ENCODE peak calls at places on chromosomes 11 and 22, in four cellular contexts. I is K562, K is HCT116, H is A549. L is an unnamed sample.

GRCh38 chr11:114367244-114367957 is 32.9 kb downstream of the C11orf71 start:
- DNase-seq in I (no peak), K (no peak), H (no peak), L (no peak)

GRCh38 chr11:123173040-123173855 is 21.8 kb downstream of the CLMP start:
- DNase-seq in I (no peak), K (no peak), H (no peak), L (peak)

GRCh38 chr11:68076371-68077042 is 37.7 kb downstream of the TCIRG1 start:
- DNase-seq in I (peak), K (no peak), H (no peak), L (peak)

GRCh38 chr11:36055356-36055755 is 111.5 kb downstream of the LDLRAD3 start:
- DNase-seq in I (no peak), K (no peak), H (no peak), L (no peak)

GRCh38 chr11:61830318-61831105 is 2.4 kb downstream of the FADS2 start:
- DNase-seq in I (no peak), K (no peak), H (no peak), L (no peak)

GRCh38 chr22:21937041-21937820 is 15.4 kb downstream of the PPM1F start:
- DNase-seq in I (no peak), K (no peak), H (no peak), L (peak)

GRCh38 chr11:110573411-110573810 is 138.8 kb downstream of the ARHGAP20 start:
- DNase-seq in I (no peak), K (no peak), H (no peak), L (no peak)

GRCh38 chr11:108002476-108002875 is 6.2 kb upstream of the CUL5 start:
- DNase-seq in I (no peak), K (no peak), H (no peak), L (no peak)

GRCh38 chr11:61777234-61778090 is 14.9 kb downstream of the TMEM258 start:
- DNase-seq in I (no peak), K (no peak), H (no peak), L (no peak)

GRCh38 chr11:69644071-69644961 is 3.4 kb downstream of the CCND1 start:
- DNase-seq in I (peak), K (no peak), H (peak), L (no peak)

GRCh38 chr11:105155679-105156078 is 16.1 kb upstream of the CARD18 start:
- DNase-seq in I (no peak), K (no peak), H (no peak), L (no peak)

GRCh38 chr11:43589601-43590250 is 90.8 kb upstream of the HSD17B12 start:
- DNase-seq in I (no peak), K (no peak), H (no peak), L (no peak)

DNA sequence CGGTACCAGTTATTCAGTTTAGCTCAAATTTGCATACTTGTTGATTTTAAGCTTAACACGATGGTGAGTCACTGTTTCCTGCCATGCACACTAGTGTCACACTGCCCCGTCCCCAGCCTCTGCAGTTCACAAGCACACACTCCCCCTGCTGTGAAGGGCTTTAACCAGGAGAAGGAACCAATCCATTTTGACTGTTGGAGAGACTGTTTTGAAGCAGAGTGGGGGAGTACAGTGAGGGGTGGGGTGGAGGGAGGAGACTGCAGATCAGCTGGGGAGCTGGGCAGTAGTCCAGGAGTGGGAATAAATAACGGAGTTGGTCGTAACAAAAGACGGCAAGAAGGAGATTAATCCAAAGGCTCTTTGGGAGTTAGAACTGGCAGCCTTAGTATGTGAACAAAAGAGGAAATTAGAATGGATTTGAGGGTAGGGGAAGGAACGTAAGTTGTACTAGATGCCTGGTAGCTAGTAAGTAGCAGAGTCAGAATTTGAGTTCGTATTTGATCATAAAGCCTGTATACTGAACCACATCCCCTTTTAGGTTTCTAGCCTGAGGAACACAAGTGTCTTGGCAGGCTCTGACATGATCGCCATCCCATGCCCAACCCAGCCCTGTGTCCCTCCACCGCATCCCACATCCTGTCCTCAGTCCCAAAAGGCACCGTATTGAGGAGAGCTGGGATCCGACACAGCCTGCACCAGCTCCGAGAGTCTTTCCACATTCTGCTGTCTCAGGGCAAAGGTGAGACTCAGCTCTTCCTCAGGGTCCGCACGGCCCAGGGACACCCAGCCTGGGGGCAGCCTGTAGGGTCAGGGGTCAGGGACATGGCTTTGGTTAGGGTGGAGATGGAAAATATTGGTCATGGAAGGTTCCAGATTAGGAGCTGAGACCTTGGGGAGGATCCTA is 853 bp downstream of the TPP1 start:
- DNase-seq in I (peak), K (no peak), H (no peak), L (peak)
- TF ChIP-seq POLR2A in I (no peak), K (no peak), H (no peak), L (no peak)

DNA sequence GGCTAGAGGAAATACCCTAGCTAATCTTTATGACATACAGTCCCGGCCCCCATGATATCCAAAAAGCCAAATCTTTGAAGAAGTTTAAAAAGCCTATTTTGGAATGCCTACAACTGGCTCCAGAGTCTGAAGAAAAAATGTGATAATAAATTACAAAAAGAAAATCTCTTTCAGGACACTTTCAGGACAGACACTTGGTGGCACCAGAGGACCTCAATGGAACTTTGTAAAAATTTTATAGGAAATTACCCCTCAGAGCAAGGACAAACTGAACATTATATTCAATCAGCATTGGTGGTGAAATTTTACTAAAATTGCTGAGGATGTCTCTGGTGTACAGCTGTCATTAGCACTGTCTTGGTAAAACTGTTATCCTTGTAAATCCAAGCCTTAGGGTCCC is 81.0 kb downstream of the CCDC73 start:
- DNase-seq in I (no peak), K (peak), H (peak), L (peak)
- TF ChIP-seq CTCF in I (peak), K (peak), H (peak), L (peak)

GRCh38 chr22:19455033-19455432 is 7.5 kb upstream of the C22orf39 start:
- DNase-seq in I (no peak), K (no peak), H (no peak), L (no peak)

GRCh38 chr22:19454156-19454555 is 6.6 kb upstream of the C22orf39 start:
- DNase-seq in I (no peak), K (no peak), H (no peak), L (no peak)

GRCh38 chr22:19457828-19458428 is 10.4 kb upstream of the C22orf39 start:
- DNase-seq in I (no peak), K (no peak), H (no peak), L (no peak)

GRCh38 chr22:19455585-19456370 is 8.3 kb upstream of the C22orf39 start:
- DNase-seq in I (no peak), K (no peak), H (no peak), L (no peak)

GRCh38 chr22:19456541-19456940 is 9.0 kb upstream of the C22orf39 start:
- DNase-seq in I (no peak), K (no peak), H (no peak), L (no peak)
- TF ChIP-seq MAX in I (no peak), K (no peak), H (no peak), L (no peak)

GRCh38 chr11:111838054-111838453 is 33.3 kb downstream of the ALG9 start:
- DNase-seq in I (no peak), K (no peak), H (no peak), L (no peak)

GRCh38 chr11:111840143-111840542 is 31.2 kb downstream of the ALG9 start:
- DNase-seq in I (no peak), K (no peak), H (no peak), L (no peak)

GRCh38 chr11:111845256-111846028 is 25.9 kb downstream of the ALG9 start:
- DNase-seq in I (no peak), K (no peak), H (no peak), L (peak)

GRCh38 chr11:111843659-111844058 is 27.7 kb downstream of the ALG9 start:
- DNase-seq in I (no peak), K (no peak), H (no peak), L (no peak)

GRCh38 chr11:111841370-111842053 is 29.9 kb downstream of the ALG9 start:
- DNase-seq in I (peak), K (peak), H (peak), L (peak)
- TF ChIP-seq POLR2A in I (no peak), K (no peak), H (no peak), L (no peak)

GRCh38 chr22:37735054-37735453 is 38.2 kb downstream of the TRIOBP start:
- DNase-seq in I (peak), K (no peak), H (peak), L (peak)
- TF ChIP-seq CTCF in I (peak), K (peak), H (peak), L (peak)

DNA sequence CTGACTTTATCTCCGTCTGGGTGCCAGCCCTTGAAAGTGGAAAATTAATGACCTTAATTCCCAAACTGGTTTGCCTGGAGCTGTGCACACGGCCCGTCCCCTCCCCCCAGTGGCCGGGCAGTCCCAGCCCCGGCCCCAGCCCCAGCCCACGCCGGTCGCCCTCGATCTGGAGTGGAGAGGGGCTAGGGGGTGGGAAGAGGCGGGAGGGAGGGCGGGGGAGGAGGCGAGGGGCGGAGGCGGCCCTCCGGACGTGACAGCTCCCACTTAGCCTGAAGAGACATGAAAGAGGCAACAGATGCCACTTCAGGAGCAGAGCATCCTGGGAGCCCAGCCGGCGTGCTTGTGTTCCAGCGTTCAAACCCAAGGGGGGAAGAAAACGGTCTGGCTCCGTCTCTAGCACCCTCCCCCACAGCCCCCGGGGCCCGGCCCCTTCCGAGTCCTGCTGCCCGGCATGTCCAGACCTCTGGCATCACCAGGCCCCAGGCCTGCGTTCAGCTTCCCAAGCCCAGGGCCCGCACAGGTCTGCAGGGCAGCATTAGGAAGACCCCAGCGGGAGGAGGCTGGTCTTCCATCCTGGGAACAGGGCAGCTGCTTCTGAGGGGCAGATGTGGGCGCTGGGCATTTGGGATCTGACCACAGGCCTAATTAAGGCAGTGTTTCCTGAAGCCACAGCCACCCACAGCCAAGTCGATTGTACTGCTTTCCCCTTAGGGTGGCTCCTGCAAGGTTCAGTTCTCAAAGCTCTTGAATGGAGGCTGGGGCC is 20.0 kb upstream of the LMO1 start:
- DNase-seq in I (no peak), K (no peak), H (no peak), L (no peak)
- TF ChIP-seq MAX in I (no peak), K (no peak), H (no peak), L (no peak)

DNA sequence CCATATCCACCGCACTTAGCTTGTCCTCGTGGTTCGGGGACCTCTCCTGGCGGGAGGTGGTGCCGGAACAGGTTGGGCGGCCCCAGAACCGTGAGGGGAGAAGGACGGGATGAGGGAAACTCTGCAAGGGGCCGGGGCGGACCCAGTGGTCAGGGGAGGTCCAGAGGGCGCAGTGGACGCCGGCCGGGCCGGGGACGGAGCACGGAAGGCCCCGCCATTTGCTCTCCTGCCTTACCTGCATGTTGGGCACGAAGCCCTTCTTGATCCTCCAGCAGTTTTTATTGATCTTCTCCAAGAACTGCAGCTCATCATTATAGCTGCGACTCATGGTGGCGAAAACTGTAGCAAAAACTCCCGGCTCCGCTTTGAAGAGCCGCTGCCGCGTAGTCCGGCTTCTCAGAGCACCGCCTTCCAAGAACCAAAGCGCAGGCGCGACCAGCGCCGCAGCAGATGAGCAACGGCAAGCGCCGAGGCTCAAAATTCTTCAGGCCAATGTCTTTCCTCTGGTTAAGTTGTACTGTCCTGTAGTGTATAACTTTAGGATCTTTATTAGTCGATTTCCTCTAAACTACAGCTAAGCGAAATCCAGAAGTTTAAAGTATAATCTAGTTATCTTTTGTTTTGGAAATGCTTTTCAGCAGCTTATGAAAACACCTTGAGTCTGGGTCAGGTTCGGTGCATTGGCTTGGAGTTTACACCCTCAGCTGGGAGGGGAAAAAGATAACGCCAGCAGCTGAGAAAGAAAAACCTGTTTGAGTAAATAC is at the start of gene RTCB:
- DNase-seq in I (peak), K (peak), H (peak), L (peak)
- TF ChIP-seq POLR2A in I (peak), K (peak), H (peak), L (peak)

DNA sequence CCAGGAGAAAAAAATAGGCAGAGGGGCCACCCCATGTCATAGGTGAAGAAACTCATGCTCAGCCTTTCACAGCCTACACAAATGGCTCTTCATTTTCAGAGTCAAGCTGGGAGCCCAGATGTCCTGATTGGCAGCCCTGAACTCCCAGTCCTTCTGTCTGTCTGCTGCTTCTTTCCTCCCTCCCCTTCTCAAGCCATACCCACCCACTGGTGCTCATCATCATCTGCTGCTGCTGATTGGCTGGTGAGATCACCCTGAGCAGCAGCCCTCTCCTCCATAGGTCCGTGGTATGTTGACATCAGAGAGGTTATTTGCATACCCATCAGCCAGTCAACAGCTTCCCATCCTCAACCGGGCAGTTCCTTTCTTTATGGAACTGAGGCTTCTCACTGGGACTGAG is 46.1 kb upstream of the PRDM11 start:
- DNase-seq in I (no peak), K (no peak), H (peak), L (peak)
- TF ChIP-seq CTCF in I (no peak), K (no peak), H (no peak), L (no peak)